ENCODE peak calls at places on chromosomes 5 and 9, in seven cellular contexts. Z, Q, D, C, H, W and P are unnamed samples.

GRCh38 chr9:21974542-21975409 is 19.4 kb downstream of the CDKN2A start:
- DNase-seq in W (peak; percentile 75), Q (peak; percentile 50), D (no peak), C (no peak), Z (peak; percentile 92), H (peak; percentile 90), P (peak; percentile 93)

GRCh38 chr9:128068656-128069221 is 707 bp downstream of the SLC25A25 start:
- DNase-seq in D (no peak), W (no peak), Q (no peak), C (no peak), Z (no peak), H (no peak), P (no peak)

GRCh38 chr9:109815366-109815947 is 35.5 kb downstream of the PALM2AKAP2 start:
- DNase-seq in Z (no peak), C (no peak), H (no peak), W (peak; percentile 78), D (no peak), Q (no peak), P (no peak)

GRCh38 chr5:42636425-42636824 is 120.2 kb upstream of the CCDC152 start:
- DNase-seq in Q (no peak), W (no peak), H (no peak), D (no peak), C (no peak), Z (no peak), P (peak; percentile 16)

GRCh38 chr5:20556364-20556763 is 568.4 kb upstream of the CDH18 start:
- DNase-seq in H (no peak), C (no peak), W (peak; percentile 74), D (no peak), Z (peak; percentile 37), Q (peak; percentile 17), P (no peak)

GRCh38 chr5:14733661-14734060 is 69.1 kb downstream of the OTULIN start:
- DNase-seq in Q (no peak), C (no peak), D (no peak), Z (no peak), H (no peak), W (no peak), P (no peak)

GRCh38 chr9:123311250-123311753 is 42.9 kb upstream of the STRBP start:
- DNase-seq in C (no peak), Z (no peak), Q (no peak), D (no peak), H (no peak), W (no peak), P (no peak)

GRCh38 chr5:154446183-154447073 is 631 bp downstream of the SAP30L start:
- DNase-seq in W (peak; percentile 77), C (peak; percentile 48), H (peak; percentile 82), Q (peak; percentile 85), D (peak; percentile 49), Z (peak; percentile 95), P (peak; percentile 87)

GRCh38 chr9:124386201-124386600 is 29.0 kb downstream of the PSMB7 start:
- DNase-seq in Q (peak; percentile 57), D (no peak), H (no peak), Z (no peak), W (no peak), C (no peak), P (no peak)

GRCh38 chr9:8564960-8565359 is 765.4 kb upstream of the DMAC1 start:
- DNase-seq in H (no peak), Q (no peak), D (no peak), Z (no peak), C (no peak), W (no peak), P (no peak)

GRCh38 chr5:76083555-76084495 is 642 bp downstream of the SV2C start:
- DNase-seq in Q (peak; percentile 13), D (no peak), C (no peak), H (peak; percentile 84), Z (no peak), W (no peak), P (peak; percentile 78)

GRCh38 chr9:93649610-93650261 is 73.4 kb downstream of the PHF2 start:
- DNase-seq in Q (no peak), W (no peak), Z (peak; percentile 68), D (peak; percentile 3), H (no peak), C (peak; percentile 11), P (no peak)

GRCh38 chr5:5179597-5179996 is 39.5 kb downstream of the ADAMTS16 start:
- DNase-seq in C (no peak), Z (no peak), Q (no peak), D (no peak), H (peak; percentile 97), W (no peak), P (peak; percentile 52)

GRCh38 chr9:250039-250438 is 35.4 kb downstream of the DOCK8 start:
- DNase-seq in W (no peak), D (no peak), Q (no peak), Z (no peak), H (no peak), C (no peak), P (no peak)

GRCh38 chr5:9782806-9783560 is 152.8 kb upstream of the TAS2R1 start:
- DNase-seq in C (no peak), Z (peak; percentile 58), H (no peak), D (peak; percentile 45), Q (peak; percentile 77), W (no peak), P (peak; percentile 22)

GRCh38 chr5:138468966-138469539 is 3.8 kb downstream of the EGR1 start:
- DNase-seq in W (no peak), Q (peak; percentile 80), H (no peak), Z (no peak), C (no peak), D (no peak), P (peak; percentile 30)

GRCh38 chr5:74252033-74252430 is 388.5 kb downstream of the ENC1 start:
- DNase-seq in C (no peak), H (no peak), D (no peak), Q (no peak), Z (no peak), W (no peak), P (no peak)

GRCh38 chr5:76641514-76642120 is 18.4 kb upstream of the F2RL2 start:
- DNase-seq in H (peak; percentile 89), D (peak; percentile 61), C (peak; percentile 35), Z (no peak), W (peak; percentile 69), Q (peak; percentile 77), P (peak; percentile 30)

GRCh38 chr5:154714271-154714986 is 40.7 kb upstream of the LARP1 start:
- DNase-seq in C (no peak), W (peak; percentile 47), H (no peak), Q (no peak), D (peak; percentile 49), Z (peak; percentile 83), P (no peak)

GRCh38 chr9:86983260-86984255 is 36.3 kb upstream of the GAS1 start:
- DNase-seq in H (no peak), C (no peak), D (no peak), Z (peak; percentile 60), Q (no peak), W (peak; percentile 83), P (no peak)

GRCh38 chr5:1793966-1794895 is 5.4 kb downstream of the MRPL36 start:
- DNase-seq in C (no peak), Z (peak; percentile 94), H (no peak), W (peak; percentile 96), Q (no peak), D (peak; percentile 38), P (no peak)

GRCh38 chr9:123090956-123091355 is 57.5 kb downstream of the GPR21 start:
- DNase-seq in W (no peak), Z (no peak), H (no peak), C (no peak), Q (no peak), D (no peak), P (no peak)

GRCh38 chr5:120738568-120738967 is 274.5 kb downstream of the PRR16 start:
- DNase-seq in H (no peak), Z (no peak), W (no peak), D (no peak), C (no peak), Q (no peak), P (no peak)

GRCh38 chr5:642481-642880 is 30.3 kb downstream of the CEP72 start:
- DNase-seq in D (no peak), C (no peak), H (no peak), W (no peak), Z (no peak), Q (no peak), P (no peak)
- H3K36me3 ChIP-seq in D (no peaks in the 10 kb centered on the region), C (peaks cover 9% of the 10 kb centered on the region), H (peaks cover 42% of the 10 kb centered on the region), W (peaks cover 14% of the 10 kb centered on the region), Z (peaks cover 6% of the 10 kb centered on the region), Q (no peaks in the 10 kb centered on the region), P (peaks cover 25% of the 10 kb centered on the region)

GRCh38 chr9:133331641-133332380 is 4.2 kb downstream of the SURF6 start:
- DNase-seq in W (no peak), Q (no peak), H (no peak), C (no peak), Z (peak; percentile 62), D (no peak), P (no peak)

GRCh38 chr9:133334161-133334560 is 1.8 kb downstream of the SURF6 start:
- DNase-seq in D (peak; percentile 86), Q (peak; percentile 76), W (no peak), Z (no peak), H (peak; percentile 79), C (no peak), P (no peak)

GRCh38 chr9:133332381-133332730 is 3.6 kb downstream of the SURF6 start:
- DNase-seq in Z (no peak), C (no peak), Q (no peak), W (no peak), D (no peak), H (no peak), P (no peak)

GRCh38 chr9:133333011-133333410 is 3.0 kb downstream of the SURF6 start:
- DNase-seq in H (no peak), Z (peak; percentile 72), C (no peak), W (no peak), Q (no peak), D (no peak), P (no peak)

DNA sequence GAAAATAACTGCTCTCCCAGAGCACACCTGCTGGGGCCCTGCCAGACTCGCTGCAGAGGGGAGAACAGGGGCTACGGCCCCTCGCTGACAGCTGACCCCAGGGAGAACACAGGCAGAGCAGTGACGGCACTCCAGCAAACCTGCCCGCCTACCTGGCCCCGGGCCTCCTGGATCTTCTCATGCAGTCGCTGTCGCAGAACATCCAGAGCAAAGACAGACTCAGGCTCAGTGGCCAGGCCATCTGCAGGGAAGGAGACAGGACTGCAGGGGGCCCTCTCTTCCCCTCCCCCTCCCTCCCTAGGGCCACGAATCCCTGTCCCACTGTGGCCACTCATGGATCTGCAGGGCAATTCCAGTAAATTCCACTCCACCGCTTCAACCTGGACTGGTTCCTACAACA is 2.4 kb downstream of the SURF6 start:
- DNase-seq in H (no peak), C (no peak), D (no peak), W (no peak), Z (peak; percentile 54), Q (no peak), P (no peak)
- H3K36me3 ChIP-seq in H (peaks cover 42% of the 10 kb centered on the region), C (peaks cover 47% of the 10 kb centered on the region), D (no peaks in the 10 kb centered on the region), W (peaks cover 24% of the 10 kb centered on the region), Z (peaks cover 45% of the 10 kb centered on the region), Q (no peaks in the 10 kb centered on the region), P (peaks cover 22% of the 10 kb centered on the region)

DNA sequence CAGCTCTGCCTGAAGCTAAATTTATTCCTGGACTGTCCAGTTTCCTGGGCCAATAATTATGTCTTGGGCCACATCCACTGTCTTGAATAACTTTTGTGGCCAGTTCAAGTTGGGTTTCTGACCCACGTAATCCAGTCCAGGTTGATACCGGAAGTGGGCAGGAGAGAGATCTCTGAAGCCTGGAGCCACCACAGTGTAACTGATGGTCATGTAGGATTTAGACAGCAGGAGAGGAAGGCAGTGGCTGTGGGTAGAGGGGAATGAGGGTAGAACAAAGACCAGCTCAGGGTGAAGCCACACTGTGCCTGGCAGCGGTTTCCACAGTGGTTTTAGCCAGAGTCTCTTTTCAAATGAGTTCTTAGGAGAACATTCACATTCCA is 30.2 kb downstream of the SH3PXD2B start:
- DNase-seq in D (no peak), C (no peak), Q (no peak), H (no peak), Z (no peak), W (peak; percentile 47), P (no peak)
- H3K36me3 ChIP-seq in D (no peaks in the 10 kb centered on the region), C (no peaks in the 10 kb centered on the region), Q (no peaks in the 10 kb centered on the region), H (peaks cover 49% of the 10 kb centered on the region), Z (peaks cover 29% of the 10 kb centered on the region), W (no peaks in the 10 kb centered on the region), P (peaks cover 15% of the 10 kb centered on the region)

GRCh38 chr9:120507936-120508510 is 71.9 kb downstream of the CDK5RAP2 start:
- DNase-seq in D (no peak), Q (no peak), Z (no peak), C (no peak), H (no peak), W (peak; percentile 41), P (no peak)
- H3K36me3 ChIP-seq in D (no peaks in the 10 kb centered on the region), Q (no peaks in the 10 kb centered on the region), Z (peaks cover 7% of the 10 kb centered on the region), C (peaks cover 16% of the 10 kb centered on the region), H (peaks cover 80% of the 10 kb centered on the region), W (no peaks in the 10 kb centered on the region), P (peaks cover 2% of the 10 kb centered on the region)